ENCODE peak calls at places on chromosomes 5 and 9, in six cellular contexts. H is kidney, J is neuronal stem cell, F is A673, C is GM23338, W is K562. V is an unnamed sample. For H3K4me1, the result is how much of the 10 kb centered on the place peaks cover.

GRCh38 chr5:140545606-140546005 is 1.9 kb upstream of the EIF4EBP3 start:
- DNase-seq in H (no peak), J (no peak), F (no peak), C (no peak), W (no peak), V (no peak)

GRCh38 chr9:61634192-61634591 is 444.4 kb downstream of the SPATA31A7 start:
- DNase-seq in H (no peak), J (no peak), F (no peak), C (no peak), W (no peak), V (no peak)

GRCh38 chr5:2011481-2012411 is 129.0 kb upstream of the IRX4 start:
- DNase-seq in H (no peak), J (no peak), F (no peak), C (no peak), W (peak), V (no peak)

GRCh38 chr5:16712178-16712577 is 95.4 kb upstream of the RETREG1 start:
- DNase-seq in H (no peak), J (no peak), F (no peak), C (no peak), W (no peak), V (no peak)

GRCh38 chr5:54362992-54363630 is 52.7 kb upstream of the ARL15 start:
- DNase-seq in H (no peak), J (no peak), F (no peak), C (no peak), W (no peak), V (no peak)

GRCh38 chr5:77550416-77550815 is 58.3 kb upstream of the WDR41 start:
- DNase-seq in H (no peak), J (no peak), F (peak), C (no peak), W (no peak), V (no peak)

GRCh38 chr9:935348-935965 is 41.0 kb upstream of the DMRT3 start:
- DNase-seq in H (no peak), J (no peak), F (no peak), C (no peak), W (no peak), V (no peak)

GRCh38 chr9:104608336-104608735 is 2.9 kb upstream of the OR13C2 start:
- DNase-seq in H (no peak), J (no peak), F (no peak), C (peak), W (no peak), V (no peak)

GRCh38 chr5:128237504-128237903 is 153.9 kb downstream of the SLC12A2 start:
- DNase-seq in H (no peak), J (no peak), F (no peak), C (no peak), W (no peak), V (no peak)

GRCh38 chr5:956941-957729 is 51.5 kb upstream of the NKD2 start:
- DNase-seq in H (peak), J (no peak), F (peak), C (peak), W (no peak), V (peak)

GRCh38 chr5:160438316-160439204 is 16.9 kb downstream of the PTTG1 start:
- DNase-seq in H (peak), J (peak), F (peak), C (peak), W (peak), V (peak)

GRCh38 chr9:138119202-138120027 is 241.8 kb downstream of the CACNA1B start:
- DNase-seq in H (peak), J (no peak), F (no peak), C (no peak), W (no peak), V (no peak)

GRCh38 chr9:124284940-124285441 is 27.2 kb downstream of the NEK6 start:
- DNase-seq in H (no peak), J (no peak), F (no peak), C (no peak), W (no peak), V (no peak)

GRCh38 chr9:92325991-92326500 is 293 bp downstream of the CENPP start:
- DNase-seq in H (peak), J (peak), F (peak), C (no peak), W (peak), V (peak)

GRCh38 chr5:17735771-17736170 is 101.5 kb downstream of the TAF11L14 start:
- DNase-seq in H (no peak), J (no peak), F (no peak), C (no peak), W (no peak), V (no peak)

GRCh38 chr5:58871648-58872242 is 288.9 kb downstream of the RAB3C start:
- DNase-seq in H (no peak), J (peak), F (peak), C (peak), W (peak), V (peak)

GRCh38 chr9:105475302-105475701 is 27.5 kb downstream of the FSD1L start:
- DNase-seq in H (no peak), J (no peak), F (peak), C (peak), W (peak), V (peak)

GRCh38 chr9:108053555-108054061 is 564.0 kb upstream of the KLF4 start:
- DNase-seq in H (peak), J (no peak), F (peak), C (peak), W (peak), V (no peak)

GRCh38 chr5:168712280-168712924 is 133.2 kb upstream of the PANK3 start:
- DNase-seq in H (no peak), J (no peak), F (peak), C (peak), W (no peak), V (peak)

GRCh38 chr5:55440188-55440646 is 94.5 kb downstream of the PLPP1 start:
- DNase-seq in H (no peak), J (no peak), F (peak), C (peak), W (peak), V (no peak)

GRCh38 chr5:6723901-6724300 is 10.7 kb downstream of the TENT4A start:
- DNase-seq in H (no peak), J (no peak), F (no peak), C (no peak), W (no peak), V (no peak)

GRCh38 chr9:69798737-69799136 is 21.9 kb upstream of the CFAP95 start:
- DNase-seq in H (no peak), J (no peak), F (no peak), C (no peak), W (no peak), V (no peak)

GRCh38 chr9:37262410-37262809 is 142.0 kb downstream of the ZCCHC7 start:
- DNase-seq in H (no peak), J (no peak), F (peak), C (peak), W (no peak), V (peak)

GRCh38 chr5:1521054-1521453 is 2.7 kb downstream of the LPCAT1 start:
- DNase-seq in H (no peak), J (no peak), F (no peak), C (no peak), W (no peak), V (no peak)

GRCh38 chr5:1199649-1200494 is 1.5 kb upstream of the SLC6A19 start:
- DNase-seq in H (peak), J (peak), F (no peak), C (no peak), W (peak), V (no peak)

GRCh38 chr9:127629468-127630081 is 17.5 kb downstream of the STXBP1 start:
- DNase-seq in H (no peak), J (no peak), F (no peak), C (peak), W (peak), V (no peak)
- H3K4me1 ChIP-seq in H (under half), J (under half), F (under half), C (under half), W (under half), V (under half)

GRCh38 chr9:121676916-121677315 is 25.5 kb downstream of the DAB2IP start:
- DNase-seq in H (peak), J (no peak), F (no peak), C (no peak), W (no peak), V (no peak)

GRCh38 chr9:121674952-121675351 is 23.5 kb downstream of the DAB2IP start:
- DNase-seq in H (peak), J (no peak), F (peak), C (peak), W (no peak), V (no peak)

GRCh38 chr9:121675969-121676822 is 24.8 kb downstream of the DAB2IP start:
- DNase-seq in H (peak), J (no peak), F (no peak), C (no peak), W (no peak), V (no peak)

GRCh38 chr9:121673576-121673975 is 22.1 kb downstream of the DAB2IP start:
- DNase-seq in H (peak), J (no peak), F (no peak), C (no peak), W (no peak), V (no peak)

DNA sequence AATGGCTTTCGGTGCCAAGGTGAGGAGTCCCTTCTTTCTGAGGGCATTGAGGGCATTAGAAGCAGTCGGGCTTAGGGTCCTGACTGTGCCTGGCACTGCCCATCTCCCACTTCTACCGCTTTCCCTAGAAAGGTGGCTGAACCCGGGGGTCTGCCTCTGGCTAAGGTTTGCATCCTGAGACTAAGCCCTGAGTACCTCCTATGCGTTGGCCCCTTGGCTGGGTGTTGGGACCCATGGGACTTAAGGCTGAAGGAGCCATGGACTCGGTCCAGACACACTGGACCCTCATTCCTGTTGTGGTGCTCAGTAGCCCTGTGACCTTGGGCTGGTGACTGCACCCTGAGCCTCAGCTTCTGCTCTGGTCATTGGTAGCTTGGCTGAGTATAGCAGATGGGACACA is 23.9 kb downstream of the DAB2IP start:
- DNase-seq in H (peak), J (no peak), F (no peak), C (no peak), W (no peak), V (no peak)
- H3K4me1 ChIP-seq in H (under half), J (under half), F (under half), C (under half), W (under half), V (under half)

GRCh38 chr9:121670447-121670846 is 19.0 kb downstream of the DAB2IP start:
- DNase-seq in H (peak), J (no peak), F (no peak), C (no peak), W (no peak), V (no peak)

GRCh38 chr9:121663591-121663990 is 12.2 kb downstream of the DAB2IP start:
- DNase-seq in H (no peak), J (no peak), F (no peak), C (no peak), W (no peak), V (no peak)

GRCh38 chr9:121662896-121663580 is 11.6 kb downstream of the DAB2IP start:
- DNase-seq in H (no peak), J (no peak), F (no peak), C (no peak), W (no peak), V (no peak)

GRCh38 chr9:121667890-121668289 is 16.5 kb downstream of the DAB2IP start:
- DNase-seq in H (no peak), J (no peak), F (no peak), C (no peak), W (no peak), V (no peak)

DNA sequence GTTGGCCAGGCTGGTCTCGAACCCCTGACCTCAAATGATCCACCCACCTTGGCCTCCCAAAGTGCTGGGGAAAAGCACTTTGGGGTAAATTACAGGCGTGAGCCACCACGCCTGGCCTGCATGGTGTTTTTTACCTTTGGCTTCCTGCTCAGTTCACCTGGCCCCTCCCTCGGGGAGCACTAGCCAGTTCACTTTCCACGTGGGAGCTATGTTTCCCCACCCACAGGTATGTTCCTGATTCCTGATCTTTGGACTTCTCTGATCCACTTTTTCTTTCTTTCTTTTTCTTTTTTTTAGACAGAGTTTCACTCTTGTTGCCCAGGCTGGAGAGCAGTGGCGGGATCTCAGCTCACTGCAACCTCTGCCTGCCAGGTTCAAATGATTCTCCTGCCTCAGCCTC is 15.8 kb downstream of the DAB2IP start:
- DNase-seq in H (no peak), J (no peak), F (no peak), C (no peak), W (no peak), V (no peak)
- H3K4me1 ChIP-seq in H (under half), J (under half), F (under half), C (under half), W (under half), V (under half)

DNA sequence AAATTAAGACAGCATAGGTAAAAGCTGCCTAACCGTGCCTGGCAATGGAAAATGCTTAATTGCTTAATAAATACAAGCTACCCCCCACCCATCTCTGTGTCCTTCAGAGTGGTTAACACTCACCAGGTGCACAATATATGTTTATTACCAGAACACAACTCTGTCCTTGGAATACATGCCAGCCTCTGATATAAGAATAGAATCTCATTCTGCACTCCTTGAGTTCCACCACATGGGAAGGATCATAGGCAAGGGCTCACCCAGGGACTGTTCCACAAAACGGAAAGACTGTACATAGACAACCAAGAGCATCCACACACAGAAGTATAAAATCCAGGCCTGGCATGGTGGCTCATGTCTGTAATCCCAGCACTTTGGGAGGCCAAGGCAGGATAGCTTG is 91.4 kb downstream of the STRBP start:
- DNase-seq in H (no peak), J (no peak), F (no peak), C (no peak), W (no peak), V (no peak)
- H3K4me1 ChIP-seq in H (under half), J (under half), F (under half), C (half or more), W (under half), V (under half)

V was measured in A549.